ENCODE peak calls at places on chromosomes 16 and 17, in four cellular contexts. X is cardiac muscle cell, K is SK-N-SH, A is AG04450. N is an unnamed sample.
A peak's percentile ranks its signal among the peaks of the same experiment; 100 is the strongest.

GRCh38 chr17:76270127-76270592 is 5.0 kb downstream of the UBALD2 start:
- DNase-seq in X (no peak), A (no peak), K (peak; percentile 47), N (no peak)

GRCh38 chr17:75485688-75486087 is 29.3 kb downstream of the TMEM94 start:
- DNase-seq in A (no peak), X (no peak), K (no peak), N (no peak)

GRCh38 chr16:53089434-53090270 is 34.9 kb downstream of the CHD9 start:
- DNase-seq in K (no peak), X (peak; percentile 77), A (no peak), N (no peak)

GRCh38 chr16:85821441-85821901 is 22.0 kb downstream of the COX4I1 start:
- DNase-seq in X (peak; percentile 83), A (peak; percentile 57), K (peak; percentile 91), N (peak; percentile 56)

GRCh38 chr17:3817851-3818605 is 17.0 kb upstream of the ITGAE start:
- DNase-seq in X (no peak), K (no peak), A (no peak), N (no peak)

GRCh38 chr17:35313875-35314409 is 59.5 kb downstream of the SLFN11 start:
- DNase-seq in X (no peak), K (peak; percentile 2), A (no peak), N (no peak)

GRCh38 chr16:10616744-10617640 is 36.6 kb upstream of the EMP2 start:
- DNase-seq in X (peak; percentile 68), A (no peak), K (peak; percentile 84), N (no peak)

GRCh38 chr16:55053071-55053415 is 122.4 kb downstream of the IRX5 start:
- DNase-seq in X (no peak), A (no peak), K (no peak), N (no peak)

GRCh38 chr17:40542562-40543411 is 22.5 kb downstream of the CCR7 start:
- DNase-seq in K (peak; percentile 88), X (peak; percentile 99), A (peak; percentile 92), N (no peak)

GRCh38 chr16:88466175-88466862 is 13.2 kb downstream of the ZFPM1 start:
- DNase-seq in A (no peak), X (no peak), K (no peak), N (no peak)

GRCh38 chr17:56810286-56810781 is 23.4 kb downstream of the C17orf67 start:
- DNase-seq in A (no peak), K (no peak), X (no peak), N (no peak)

GRCh38 chr16:18942069-18942468 is 15.9 kb upstream of the SMG1 start:
- DNase-seq in A (no peak), K (no peak), X (no peak), N (no peak)

GRCh38 chr16:10325783-10326543 is 59.9 kb upstream of the ATF7IP2 start:
- DNase-seq in X (peak; percentile 32), K (no peak), A (no peak), N (no peak)

GRCh38 chr17:79125503-79125902 is 50.9 kb downstream of the ENGASE start:
- DNase-seq in A (no peak), X (no peak), K (peak; percentile 95), N (no peak)

GRCh38 chr16:69396187-69397061 is 10.6 kb upstream of the TERF2 start:
- DNase-seq in K (peak; percentile 68), A (peak; percentile 92), X (peak; percentile 98), N (peak; percentile 93)

GRCh38 chr17:1712271-1712670 is 2.1 kb upstream of the TLCD2 start:
- DNase-seq in X (no peak), K (no peak), A (no peak), N (no peak)

GRCh38 chr17:1710807-1711553 is 803 bp upstream of the TLCD2 start:
- DNase-seq in A (no peak), K (no peak), X (peak; percentile 49), N (no peak)

GRCh38 chr17:1711804-1712203 is 1.6 kb upstream of the TLCD2 start:
- DNase-seq in K (no peak), X (peak; percentile 18), A (no peak), N (no peak)

GRCh38 chr17:1709403-1709891 is 730 bp downstream of the TLCD2 start:
- DNase-seq in K (peak; percentile 62), A (no peak), X (peak; percentile 40), N (no peak)

DNA sequence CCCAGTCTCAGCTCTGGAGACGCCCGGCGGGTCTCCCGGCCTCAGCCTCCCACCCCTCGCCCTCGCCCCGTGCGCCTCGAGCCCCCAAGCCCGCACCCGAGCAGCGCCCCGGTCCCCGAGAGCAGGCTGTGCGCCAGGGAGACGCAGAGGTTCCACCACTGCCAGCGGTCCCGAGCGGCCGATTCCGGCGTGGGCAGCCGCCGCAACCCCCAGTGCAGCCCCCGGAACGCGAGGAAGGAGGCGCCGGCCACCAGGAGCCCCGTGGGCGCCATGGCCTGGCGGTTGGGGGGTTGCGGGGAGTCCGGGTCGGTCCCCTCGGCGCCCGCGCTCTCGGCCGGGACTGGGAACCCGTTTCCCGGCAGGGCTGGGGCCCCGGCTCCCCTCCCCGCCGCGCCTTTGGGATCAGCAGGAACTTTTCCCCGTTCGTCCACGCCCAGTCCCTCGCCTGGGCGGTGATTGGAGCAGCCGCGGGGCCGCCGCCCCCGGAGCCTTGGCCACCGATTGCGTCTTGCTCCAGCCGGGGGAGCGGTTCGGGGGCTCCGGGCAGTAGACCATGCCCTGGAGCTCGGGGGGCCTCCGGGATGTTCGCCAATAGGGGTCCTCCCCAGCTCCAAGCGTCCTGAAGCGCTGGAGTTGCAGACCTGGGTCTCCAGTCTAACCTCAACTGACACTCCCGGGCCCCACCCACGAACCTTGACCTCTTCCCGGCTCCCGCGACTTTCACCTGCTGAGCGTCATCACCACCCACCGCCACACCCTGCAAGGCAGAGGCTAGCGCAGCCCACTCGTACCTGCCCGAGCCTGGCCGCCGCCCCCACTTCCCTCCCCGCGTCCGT is at the start of gene TLCD2:
- DNase-seq in K (peak; percentile 87), A (no peak), X (peak; percentile 77), N (no peak)
- H3K4me3 ChIP-seq in K (peak within 1 kb of the TSS; percentile 77), A (peak within 1 kb of the TSS; percentile 66), X (peak within 1 kb of the TSS; percentile 62), N (peak within 1 kb of the TSS; percentile 40)

DNA sequence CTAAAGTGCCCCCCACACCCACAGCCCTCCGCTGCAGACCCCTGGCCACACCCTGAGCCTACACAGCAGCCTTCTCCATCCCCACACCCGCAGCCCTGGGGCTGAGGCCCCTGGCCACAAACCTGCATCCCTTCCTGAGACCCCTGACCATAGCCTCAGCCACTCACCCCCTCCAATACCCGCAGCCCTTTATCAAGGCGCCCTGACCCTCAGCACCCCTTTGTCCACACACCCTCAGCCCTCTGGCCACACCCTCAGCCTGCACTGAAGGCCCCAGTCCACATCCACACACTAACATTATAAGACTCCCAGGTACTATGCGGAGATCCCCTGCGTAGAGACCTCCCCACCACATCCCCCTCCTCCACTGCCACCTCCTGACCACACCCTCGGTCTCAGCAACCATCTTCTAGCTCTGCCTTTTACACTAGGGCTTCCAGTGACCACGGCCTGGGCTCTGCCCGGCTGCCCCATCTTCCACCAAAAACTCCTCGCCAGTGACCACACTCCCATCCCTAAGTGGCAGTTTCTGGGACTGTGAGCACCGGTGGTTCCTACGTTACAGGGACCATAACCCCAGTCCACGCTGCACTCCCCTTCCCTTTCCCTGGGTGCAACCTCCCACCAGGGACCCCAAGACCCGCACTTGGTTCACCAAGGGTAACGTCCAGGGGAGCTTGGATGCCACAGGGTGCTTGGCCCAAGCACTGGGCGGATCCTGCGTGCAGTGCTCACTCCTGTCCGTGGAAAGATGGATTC is 818 bp downstream of the TPPP3 start:
- DNase-seq in X (no peak), K (no peak), A (no peak), N (no peak)
- H3K27ac ChIP-seq in X (no peak overlapping the region), K (peak overlapping the region; percentile 28), A (no peak overlapping the region), N (no peak overlapping the region)

GRCh38 chr17:77405867-77406513 is 265.2 kb downstream of the SEC14L1 start:
- DNase-seq in A (no peak), K (no peak), X (no peak), N (peak; percentile 90)

GRCh38 chr17:77402159-77402731 is 261.5 kb downstream of the SEC14L1 start:
- DNase-seq in A (no peak), X (no peak), K (no peak), N (no peak)

GRCh38 chr17:77407321-77408277 is 266.8 kb downstream of the SEC14L1 start:
- DNase-seq in X (no peak), K (no peak), A (no peak), N (no peak)

GRCh38 chr17:77403854-77404253 is 263.1 kb downstream of the SEC14L1 start:
- DNase-seq in A (no peak), X (no peak), K (no peak), N (no peak)

GRCh38 chr17:77404812-77405581 is 264.2 kb downstream of the SEC14L1 start:
- DNase-seq in A (no peak), X (peak; percentile 68), K (no peak), N (peak; percentile 52)
- H3K4me3 ChIP-seq in A (no peak overlapping the region), X (no peak overlapping the region), K (no peak overlapping the region), N (no peak overlapping the region)

GRCh38 chr16:27223701-27224100 is 20.4 kb downstream of the KDM8 start:
- DNase-seq in A (no peak), K (no peak), X (no peak), N (no peak)
- H3K27ac ChIP-seq in A (no peak overlapping the region), K (no peak overlapping the region), X (peak overlapping the region; percentile 91), N (no peak overlapping the region)

DNA sequence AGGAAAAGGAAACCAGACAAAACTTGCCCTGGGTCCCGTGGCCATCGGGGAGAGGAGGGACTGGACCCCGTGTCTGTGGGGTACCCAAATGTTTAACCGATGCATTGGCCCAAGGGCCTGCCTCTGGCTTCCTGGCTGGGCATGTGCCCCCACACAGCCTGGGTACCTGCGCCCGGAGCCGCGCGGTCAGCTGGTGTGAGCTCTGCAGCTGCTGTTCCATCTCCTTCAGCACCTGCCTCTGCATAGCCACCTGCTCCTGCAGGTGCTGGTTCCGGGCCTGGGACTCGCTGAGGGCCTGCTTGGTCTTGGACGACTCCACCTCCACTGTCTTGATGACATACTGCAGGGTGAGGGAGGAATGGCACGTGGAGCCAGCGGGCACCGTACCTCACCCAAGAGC is 31.9 kb downstream of the KIFC3 start:
- DNase-seq in X (no peak), K (no peak), A (no peak), N (no peak)
- H3K4me3 ChIP-seq in X (no peak overlapping the region), K (no peak overlapping the region), A (no peak overlapping the region), N (no peak overlapping the region)